ENCODE peak calls at places on chromosomes 2 and 18, in nine cellular contexts. I, N, G, U, L, F, X, C and K are unnamed samples. For H3K36me3 and H3K9me3, the result is how much of the 10 kb centered on the place peaks cover.

GRCh38 chr2:222039821-222040220 is 259.0 kb downstream of the PAX3 start:
- DNase-seq in I (no peak), F (no peak), N (no peak), C (no peak), G (no peak), L (no peak), X (no peak), U (no peak), K (no peak)

GRCh38 chr2:25714740-25715139 is 41.4 kb upstream of the DTNB start:
- DNase-seq in L (no peak), C (no peak), F (no peak), X (no peak), G (no peak), N (no peak), I (no peak), U (no peak), K (no peak)

GRCh38 chr2:240933048-240933965 is 27.2 kb downstream of the CROCC2 start:
- DNase-seq in I (peak), N (peak), F (no peak), U (no peak), C (no peak), L (peak), G (no peak), X (peak), K (no peak)

GRCh38 chr2:95275601-95276243 is 1.5 kb downstream of the PROM2 start:
- DNase-seq in L (peak), C (peak), U (no peak), I (no peak), N (peak), F (no peak), G (no peak), X (no peak), K (peak)

GRCh38 chr2:147511491-147511948 is 333.3 kb upstream of the ACVR2A start:
- DNase-seq in X (no peak), N (peak), C (no peak), L (peak), F (no peak), I (no peak), U (no peak), G (peak), K (no peak)

GRCh38 chr2:224222320-224222719 is 179.6 kb downstream of the FAM124B start:
- DNase-seq in N (no peak), X (no peak), G (no peak), L (no peak), U (no peak), I (no peak), C (no peak), F (peak), K (no peak)

GRCh38 chr2:71746946-71747501 is 293.7 kb downstream of the DYSF start:
- DNase-seq in F (no peak), G (no peak), U (no peak), I (peak), N (peak), C (no peak), X (peak), L (peak), K (peak)

GRCh38 chr2:98501896-98502295 is 57.2 kb downstream of the INPP4A start:
- DNase-seq in U (no peak), I (no peak), C (no peak), L (no peak), G (no peak), N (no peak), F (no peak), X (no peak), K (no peak)

GRCh38 chr2:147792966-147793617 is 51.7 kb upstream of the ACVR2A start:
- DNase-seq in I (no peak), X (no peak), N (no peak), G (no peak), F (no peak), L (no peak), C (no peak), U (peak), K (no peak)

GRCh38 chr18:3119401-3120323 is 100.1 kb downstream of the MYOM1 start:
- DNase-seq in N (peak), C (no peak), U (peak), I (no peak), L (no peak), G (no peak), F (no peak), X (no peak), K (no peak)

GRCh38 chr2:66095820-66096219 is 339.1 kb upstream of the MEIS1 start:
- DNase-seq in U (peak), X (no peak), I (no peak), N (no peak), C (no peak), F (no peak), G (no peak), L (no peak), K (no peak)

GRCh38 chr2:177348090-177348489 is 44.5 kb upstream of the AGPS start:
- DNase-seq in X (no peak), F (no peak), U (no peak), L (no peak), N (no peak), G (no peak), C (no peak), I (no peak), K (no peak)

GRCh38 chr2:19746611-19747309 is 155.0 kb downstream of the TTC32 start:
- DNase-seq in L (no peak), I (peak), G (peak), U (peak), X (peak), F (peak), C (no peak), N (no peak), K (peak)

GRCh38 chr2:9739508-9739907 is 103.8 kb upstream of the TAF1B start:
- DNase-seq in F (no peak), N (peak), X (peak), I (no peak), L (peak), U (no peak), G (no peak), C (peak), K (no peak)

GRCh38 chr2:3290655-3291054 is 87.0 kb downstream of the EIPR1 start:
- DNase-seq in L (no peak), U (no peak), C (no peak), F (no peak), I (no peak), G (no peak), N (no peak), X (no peak), K (no peak)

GRCh38 chr2:44949329-44950151 is 8.0 kb downstream of the SIX3 start:
- DNase-seq in F (peak), C (no peak), N (peak), G (no peak), U (peak), I (no peak), L (peak), X (no peak), K (no peak)

GRCh38 chr2:144669196-144669987 is 149.5 kb upstream of the ZEB2 start:
- DNase-seq in F (no peak), N (no peak), L (no peak), G (no peak), X (no peak), I (no peak), C (no peak), U (no peak), K (no peak)

GRCh38 chr2:127429844-127430425 is 11.7 kb downstream of the PROC start:
- DNase-seq in I (peak), X (peak), C (no peak), L (no peak), G (no peak), N (no peak), F (no peak), U (no peak), K (no peak)

GRCh38 chr2:68371581-68371980 is 6.5 kb downstream of the PLEK start:
- DNase-seq in F (no peak), L (no peak), N (no peak), C (no peak), I (no peak), X (no peak), U (no peak), G (no peak), K (no peak)

DNA sequence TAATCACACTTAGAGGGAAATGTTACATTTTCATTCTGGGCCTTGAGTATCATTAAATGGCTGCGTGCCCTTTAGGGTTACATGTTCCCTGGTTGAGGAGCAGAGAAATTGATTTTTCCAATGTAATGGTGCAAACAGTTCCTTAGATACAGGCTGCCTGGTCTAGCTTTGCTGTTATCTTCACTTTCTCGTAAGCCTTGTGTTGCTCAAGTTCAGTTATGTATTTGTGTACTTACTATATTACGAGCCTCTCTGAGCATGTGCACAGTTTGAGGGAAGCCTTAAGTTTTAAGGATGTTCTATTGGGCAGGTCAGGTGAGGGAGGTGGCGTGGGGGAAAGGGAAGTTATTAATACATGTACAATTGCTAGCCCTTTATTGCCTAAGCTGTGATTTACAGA is 23.7 kb downstream of the CEP192 start:
- DNase-seq in N (no peak), F (no peak), I (no peak), C (no peak), G (no peak), X (no peak), U (no peak), L (no peak), K (no peak)
- H3K36me3 ChIP-seq in N (half or more), F (under half), I (half or more), C (under half), G (under half), X (half or more), U (under half), L (under half), K (half or more)

DNA sequence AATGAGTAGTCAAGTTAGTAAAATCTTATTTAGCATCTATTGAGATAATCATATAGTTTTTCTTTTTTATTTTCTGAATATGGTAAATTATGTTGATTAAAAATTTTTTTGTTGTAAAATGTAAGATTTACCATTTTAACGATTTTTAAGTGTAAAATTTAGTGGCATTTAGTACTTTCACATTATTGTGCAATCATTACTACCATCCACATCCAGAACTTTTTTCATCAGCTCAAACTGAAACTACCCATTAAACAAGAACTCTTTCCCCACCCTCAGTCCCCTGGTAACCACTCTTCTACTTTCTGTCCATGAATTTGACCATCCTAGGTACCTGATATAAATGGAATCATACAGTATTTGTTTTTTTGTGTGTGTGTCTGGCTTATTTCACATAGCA is 11.1 kb downstream of the RAB3GAP1 start:
- DNase-seq in G (no peak), F (no peak), I (no peak), X (no peak), U (no peak), L (no peak), C (no peak), N (no peak), K (no peak)
- H3K9me3 ChIP-seq in G (under half), F (under half), I (under half), X (under half), U (under half), L (under half), C (under half), N (under half), K (under half)

DNA sequence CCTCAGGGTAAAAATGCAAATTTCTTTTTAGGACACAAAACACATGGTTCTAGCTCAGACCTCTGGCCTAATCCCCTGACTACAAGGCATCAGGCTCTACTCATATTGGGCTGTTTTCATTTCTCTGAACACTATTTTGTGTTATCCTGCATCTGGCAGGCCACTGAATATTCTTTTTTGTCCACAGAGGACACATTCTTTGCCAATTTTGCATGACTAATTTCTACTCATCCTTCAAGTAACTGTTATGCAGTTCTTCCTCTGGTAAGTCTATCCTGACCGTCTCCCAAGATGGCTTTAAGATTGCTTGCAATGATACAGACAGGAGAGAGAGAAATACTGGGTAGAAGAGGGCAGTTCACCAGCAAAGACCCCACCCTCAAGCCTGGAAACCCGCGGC is 107.6 kb upstream of the RGPD4 start:
- DNase-seq in F (no peak), L (no peak), I (no peak), X (no peak), C (no peak), U (no peak), N (no peak), G (no peak), K (no peak)
- H3K36me3 ChIP-seq in F (under half), L (under half), I (under half), X (under half), C (under half), U (under half), N (under half), G (under half), K (under half)

DNA sequence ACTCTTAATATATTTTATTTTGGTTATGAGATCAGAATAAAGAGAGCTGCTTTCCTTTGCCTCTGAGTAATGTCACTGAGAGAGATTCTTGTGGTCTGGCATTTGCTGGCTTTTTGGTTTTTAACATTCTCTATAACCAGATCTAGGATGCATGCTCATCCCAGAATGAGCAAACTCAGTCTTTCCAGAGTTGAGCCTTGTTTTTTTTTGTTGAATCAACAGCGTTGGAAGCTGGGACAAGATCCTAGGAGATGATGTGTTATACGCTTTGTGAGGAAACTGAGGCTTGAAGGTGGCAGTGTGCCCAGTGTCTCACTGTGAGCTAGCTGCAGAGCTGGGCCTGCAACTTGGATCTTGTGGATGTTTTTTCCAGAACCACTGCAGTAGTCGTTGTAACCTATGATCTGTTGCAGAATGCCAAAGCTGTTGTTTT is 19.5 kb downstream of the MYO1B start:
- DNase-seq in I (no peak), G (no peak), F (no peak), X (no peak), U (no peak), N (no peak), C (no peak), L (no peak), K (peak)
- H3K9me3 ChIP-seq in I (under half), G (under half), F (under half), X (under half), U (under half), N (under half), C (under half), L (under half), K (under half)

GRCh38 chr2:27445155-27445554 is 3.0 kb downstream of the KRTCAP3 start:
- DNase-seq in F (no peak), I (no peak), G (no peak), U (no peak), X (no peak), N (no peak), L (no peak), C (no peak), K (no peak)
- H3K36me3 ChIP-seq in F (under half), I (half or more), G (under half), U (under half), X (under half), N (half or more), L (under half), C (under half), K (under half)

DNA sequence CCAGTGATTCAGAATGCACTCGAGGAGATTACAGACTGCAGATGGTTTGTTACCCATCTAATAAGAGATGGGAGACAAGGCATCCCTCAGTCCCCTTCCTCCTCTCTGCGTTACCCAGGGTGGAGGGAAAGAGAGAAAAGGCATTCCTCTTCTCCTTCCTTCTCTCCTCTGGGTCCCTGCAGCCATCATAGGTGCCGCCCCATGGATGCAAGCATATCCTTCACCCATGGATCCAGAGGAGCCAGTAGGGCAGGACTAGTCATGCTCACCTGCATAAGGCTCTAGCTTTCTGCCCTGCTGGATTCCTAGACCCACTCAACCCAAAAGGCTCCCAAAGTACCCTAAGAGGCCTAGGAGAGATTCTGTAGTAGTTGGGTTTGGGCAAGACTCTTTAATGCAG is 20.4 kb downstream of the CMPK2 start:
- DNase-seq in F (peak), X (no peak), G (no peak), N (no peak), U (peak), C (no peak), I (no peak), L (no peak), K (no peak)
- H3K9me3 ChIP-seq in F (under half), X (under half), G (under half), N (half or more), U (under half), C (under half), I (under half), L (half or more), K (under half)